ENCODE peak calls at places on chromosomes 5 and 9, in six cellular contexts. P is brain microvascular endothelial cell, W is dorsolateral prefrontal cortex, Q is DND-41, Y is GM23248, K is hepatocyte. G is an unnamed sample.

GRCh38 chr5:24918676-24919075 is 273.9 kb upstream of the CDH10 start:
- DNase-seq in P (no peak), W (no peak), Q (no peak), Y (no peak), K (no peak), G (no peak)

GRCh38 chr5:160262665-160263064 is 33.4 kb downstream of the FABP6 start:
- DNase-seq in P (peak), W (no peak), Q (peak), Y (peak), K (peak), G (no peak)

GRCh38 chr5:172950176-172950965 is 8.9 kb upstream of the RPL26L1 start:
- DNase-seq in P (no peak), W (no peak), Q (no peak), Y (no peak), K (no peak), G (no peak)

GRCh38 chr5:36398137-36398536 is 96.4 kb upstream of the RANBP3L start:
- DNase-seq in P (no peak), W (no peak), Q (no peak), Y (peak), K (peak), G (peak)

GRCh38 chr9:27534658-27535209 is 5.1 kb upstream of the MOB3B start:
- DNase-seq in P (no peak), W (no peak), Q (no peak), Y (no peak), K (no peak), G (no peak)

GRCh38 chr5:51375084-51375483 is 8.2 kb upstream of the ISL1 start:
- DNase-seq in P (no peak), W (no peak), Q (no peak), Y (no peak), K (no peak), G (no peak)

GRCh38 chr9:14238518-14238917 is 75.4 kb downstream of the NFIB start:
- DNase-seq in P (peak), W (no peak), Q (no peak), Y (peak), K (peak), G (peak)

GRCh38 chr5:35857004-35857345 is 284 bp downstream of the IL7R start:
- DNase-seq in P (no peak), W (no peak), Q (peak), Y (peak), K (no peak), G (no peak)

GRCh38 chr5:102749416-102750021 is 5.6 kb upstream of the PAM start:
- DNase-seq in P (no peak), W (no peak), Q (no peak), Y (no peak), K (no peak), G (peak)

GRCh38 chr5:1058988-1059883 is 50.6 kb downstream of the NKD2 start:
- DNase-seq in P (no peak), W (no peak), Q (no peak), Y (no peak), K (no peak), G (no peak)

GRCh38 chr9:109381011-109381729 is 60.3 kb upstream of the EPB41L4B start:
- DNase-seq in P (no peak), W (no peak), Q (no peak), Y (peak), K (no peak), G (no peak)

GRCh38 chr9:134942421-134943119 is 24.9 kb upstream of the FCN1 start:
- DNase-seq in P (no peak), W (no peak), Q (no peak), Y (peak), K (no peak), G (no peak)

GRCh38 chr9:133693703-133694529 is 44.2 kb downstream of the SARDH start:
- DNase-seq in P (no peak), W (no peak), Q (no peak), Y (no peak), K (no peak), G (peak)

GRCh38 chr9:107043886-107044285 is 180.9 kb downstream of the ZNF462 start:
- DNase-seq in P (no peak), W (no peak), Q (no peak), Y (no peak), K (no peak), G (no peak)

GRCh38 chr9:34381323-34381722 is 4.6 kb upstream of the MYORG start:
- DNase-seq in P (no peak), W (no peak), Q (no peak), Y (no peak), K (peak), G (no peak)

GRCh38 chr9:129225815-129226214 is 47.8 kb upstream of the IER5L start:
- DNase-seq in P (peak), W (no peak), Q (peak), Y (peak), K (peak), G (peak)

GRCh38 chr5:54832846-54833245 is 152.5 kb downstream of the ESM1 start:
- DNase-seq in P (no peak), W (no peak), Q (no peak), Y (no peak), K (no peak), G (no peak)

GRCh38 chr5:167629634-167630033 is 661.8 kb upstream of the WWC1 start:
- DNase-seq in P (no peak), W (no peak), Q (no peak), Y (no peak), K (no peak), G (no peak)

GRCh38 chr9:128969491-128969890 is 22.0 kb downstream of the NUP188 start:
- DNase-seq in P (peak), W (no peak), Q (no peak), Y (peak), K (no peak), G (no peak)

GRCh38 chr5:84080908-84081307 is 303.8 kb downstream of the EDIL3 start:
- DNase-seq in P (no peak), W (no peak), Q (no peak), Y (no peak), K (no peak), G (no peak)

GRCh38 chr5:55021465-55021864 is 2.6 kb upstream of the GZMK start:
- DNase-seq in P (no peak), W (no peak), Q (no peak), Y (no peak), K (no peak), G (no peak)

GRCh38 chr5:55438931-55439477 is 95.8 kb downstream of the PLPP1 start:
- DNase-seq in P (peak), W (no peak), Q (no peak), Y (peak), K (peak), G (peak)

GRCh38 chr9:137241490-137242328 is 622 bp downstream of the TUBB4B start:
- DNase-seq in P (no peak), W (no peak), Q (peak), Y (peak), K (peak), G (no peak)

GRCh38 chr9:129110740-129111142 is at the start of gene CRAT:
- DNase-seq in P (peak), W (peak), Q (peak), Y (peak), K (peak), G (peak)

GRCh38 chr9:38132956-38133355 is 63.9 kb upstream of the SHB start:
- DNase-seq in P (no peak), W (no peak), Q (no peak), Y (no peak), K (no peak), G (no peak)

GRCh38 chr5:135241536-135241935 is 157.5 kb downstream of the MACROH2A1 start:
- DNase-seq in P (no peak), W (no peak), Q (no peak), Y (no peak), K (no peak), G (no peak)

GRCh38 chr5:63570752-63571151 is 391.5 kb downstream of the HTR1A start:
- DNase-seq in P (no peak), W (no peak), Q (no peak), Y (no peak), K (no peak), G (no peak)

GRCh38 chr9:5857928-5858327 is 25.0 kb upstream of the ERMP1 start:
- DNase-seq in P (no peak), W (no peak), Q (no peak), Y (no peak), K (no peak), G (no peak)

GRCh38 chr5:178240772-178241171 is 8.2 kb upstream of the PHYKPL start:
- DNase-seq in P (no peak), W (no peak), Q (no peak), Y (no peak), K (no peak), G (no peak)

GRCh38 chr9:134811673-134812668 is 68.6 kb upstream of the FCN2 start:
- DNase-seq in P (peak), W (no peak), Q (no peak), Y (peak), K (peak), G (no peak)

GRCh38 chr9:27460225-27461023 is 63.7 kb upstream of the IFNK start:
- DNase-seq in P (peak), W (no peak), Q (no peak), Y (peak), K (no peak), G (no peak)

GRCh38 chr5:139872052-139872766 is 76.6 kb downstream of the PSD2 start:
- DNase-seq in P (no peak), W (no peak), Q (no peak), Y (no peak), K (no peak), G (no peak)

GRCh38 chr5:95619518-95620029 is 313 bp upstream of the GPR150 start:
- DNase-seq in P (no peak), W (no peak), Q (no peak), Y (no peak), K (no peak), G (no peak)
- H3K4me3 ChIP-seq in P (peak), W (peak), Q (no peak), Y (peak), K (peak), G (no peak)

DNA sequence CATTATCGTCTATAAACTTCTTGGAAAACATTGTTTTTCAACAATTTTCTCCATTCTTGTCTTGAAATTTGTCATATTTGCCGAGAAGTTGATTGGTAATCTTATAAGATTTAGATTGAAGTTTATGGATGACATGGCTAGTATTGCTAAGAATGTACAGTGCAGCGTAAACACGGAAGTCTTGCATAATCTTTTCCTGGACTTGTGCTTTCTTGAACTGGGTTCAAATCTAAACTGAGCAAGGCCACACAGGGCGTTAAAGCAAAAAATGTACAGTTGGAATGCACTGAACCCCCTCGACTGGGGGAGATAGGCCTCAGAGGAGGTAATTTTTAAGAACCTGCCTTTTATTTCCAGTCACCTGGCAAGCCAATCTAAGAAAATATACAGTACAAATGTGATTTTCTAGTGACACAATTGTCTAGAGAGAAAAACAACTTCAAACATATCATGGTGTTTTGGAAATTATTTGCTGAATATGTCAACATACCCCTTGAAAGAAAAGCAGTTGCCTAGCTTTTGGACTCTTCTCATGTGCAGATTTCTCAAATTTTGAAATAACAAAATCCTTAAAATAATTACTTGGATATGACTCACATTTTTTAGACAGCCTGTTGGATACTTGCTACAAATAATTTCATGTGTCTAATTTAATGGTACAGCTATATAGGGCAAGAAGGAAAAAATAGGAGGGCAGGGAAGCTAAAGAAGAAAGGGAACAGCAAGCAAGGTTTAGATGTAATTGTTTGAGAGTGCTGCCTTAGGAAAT is 18.5 kb upstream of the GAS1 start:
- DNase-seq in P (no peak), W (no peak), Q (no peak), Y (peak), K (no peak), G (no peak)
- H3K27ac ChIP-seq in P (no peak), W (no peak), Q (no peak), Y (peak), K (no peak), G (no peak)

GRCh38 chr5:17436345-17436744 is 61.7 kb upstream of the TAF11L2 start:
- DNase-seq in P (no peak), W (no peak), Q (no peak), Y (peak), K (no peak), G (no peak)
- H3K4me3 ChIP-seq in P (no peak), W (no peak), Q (no peak), Y (peak), K (no peak), G (no peak)

GRCh38 chr5:61293873-61294272 is 38.2 kb upstream of the ZSWIM6 start:
- DNase-seq in P (no peak), W (no peak), Q (no peak), Y (no peak), K (no peak), G (no peak)
- H3K27ac ChIP-seq in P (no peak), W (no peak), Q (no peak), Y (no peak), K (no peak), G (no peak)